ENCODE peak calls at places on chromosomes 1 and 21, in eight cellular contexts. J is AG10803, A is transverse colon, Q is brain microvascular endothelial cell, Y is neural crest cell, C is OCI-LY7, S is GM10248, R is heart right ventricle. U is an unnamed sample.

GRCh38 chr21:36718951-36719501 is 20.1 kb downstream of the SIM2 start:
- DNase-seq in J (peak), Q (no peak), Y (no peak), A (peak), R (no peak), S (no peak), C (no peak), U (peak)

GRCh38 chr1:176880954-176881595 is 283.4 kb downstream of the ASTN1 start:
- DNase-seq in Q (peak), J (peak), C (peak), S (peak), R (peak), Y (peak), A (peak), U (peak)

GRCh38 chr21:42518216-42518615 is 4.6 kb downstream of the SLC37A1 start:
- DNase-seq in A (no peak), Q (peak), R (no peak), C (no peak), Y (no peak), J (peak), S (no peak), U (peak)

GRCh38 chr1:92410706-92411105 is 76.0 kb downstream of the GFI1 start:
- DNase-seq in R (no peak), Y (no peak), A (peak), S (no peak), J (no peak), C (no peak), Q (no peak), U (no peak)

GRCh38 chr1:78005755-78006154 is 1.0 kb downstream of the DNAJB4 start:
- DNase-seq in J (peak), C (no peak), Q (peak), R (no peak), A (peak), Y (no peak), S (no peak), U (peak)

GRCh38 chr1:230171337-230172015 is 104.4 kb downstream of the GALNT2 start:
- DNase-seq in S (no peak), J (peak), A (no peak), R (no peak), Y (no peak), C (no peak), Q (peak), U (peak)

GRCh38 chr1:241356187-241356518 is 852 bp downstream of the RGS7 start:
- DNase-seq in J (no peak), S (no peak), Y (no peak), Q (no peak), A (no peak), R (no peak), C (no peak), U (no peak)

GRCh38 chr1:18109756-18110597 is 2.4 kb downstream of the IGSF21 start:
- DNase-seq in Y (no peak), C (no peak), R (peak), J (peak), S (no peak), Q (no peak), A (peak), U (no peak)

GRCh38 chr21:41589620-41590175 is 81.7 kb upstream of the TMPRSS2 start:
- DNase-seq in S (no peak), Q (no peak), C (no peak), A (no peak), R (no peak), Y (no peak), J (no peak), U (no peak)

GRCh38 chr1:217955723-217956122 is 324.6 kb downstream of the SPATA17 start:
- DNase-seq in C (no peak), Q (no peak), J (no peak), R (no peak), A (no peak), Y (no peak), S (no peak), U (no peak)

GRCh38 chr1:184489908-184490307 is 103.1 kb downstream of the C1orf21 start:
- DNase-seq in C (no peak), S (no peak), Y (no peak), A (no peak), R (no peak), Q (no peak), J (no peak), U (no peak)

GRCh38 chr1:216459651-216460200 is 36.5 kb upstream of the USH2A start:
- DNase-seq in R (no peak), S (no peak), Q (no peak), C (no peak), Y (no peak), J (no peak), A (no peak), U (no peak)

GRCh38 chr1:201282931-201283829 is at the start of gene PKP1:
- DNase-seq in S (no peak), A (peak), Q (no peak), Y (peak), C (no peak), R (peak), J (peak), U (no peak)

GRCh38 chr1:147768582-147768981 is 8.2 kb upstream of the GJA5 start:
- DNase-seq in C (no peak), A (no peak), Q (no peak), Y (no peak), J (no peak), S (no peak), R (no peak), U (no peak)

GRCh38 chr1:244231572-244232315 is 180.7 kb downstream of the ZBTB18 start:
- DNase-seq in C (no peak), Y (no peak), A (no peak), J (peak), Q (no peak), S (no peak), R (no peak), U (peak)

GRCh38 chr1:26799479-26800133 is 11.9 kb downstream of the PIGV start:
- DNase-seq in Q (peak), R (peak), J (peak), C (no peak), Y (no peak), S (no peak), A (peak), U (peak)

GRCh38 chr1:118223426-118223825 is 38.4 kb upstream of the SPAG17 start:
- DNase-seq in A (no peak), J (peak), Q (peak), C (peak), R (no peak), S (no peak), Y (peak), U (peak)

GRCh38 chr21:43745772-43746517 is 27.0 kb downstream of the PDXK start:
- DNase-seq in J (no peak), C (no peak), S (no peak), A (no peak), Y (no peak), Q (no peak), R (no peak), U (no peak)

GRCh38 chr1:36656271-36656670 is 173.6 kb upstream of the CSF3R start:
- DNase-seq in A (no peak), S (no peak), Q (no peak), J (no peak), Y (no peak), C (no peak), R (no peak), U (no peak)

GRCh38 chr1:214816603-214817002 is 213.6 kb downstream of the CENPF start:
- DNase-seq in S (no peak), Q (no peak), R (no peak), J (no peak), A (no peak), C (no peak), Y (no peak), U (no peak)
- TF ChIP-seq CTCF in S (no peak), Q (peak), R (no peak), J (peak), A (no peak), C (no peak), Y (no peak), U (no peak)

GRCh38 chr1:3357526-3358297 is 96.8 kb upstream of the ARHGEF16 start:
- DNase-seq in Q (no peak), A (no peak), J (no peak), S (no peak), Y (no peak), R (no peak), C (no peak), U (no peak)

GRCh38 chr1:3359346-3360157 is 94.9 kb upstream of the ARHGEF16 start:
- DNase-seq in A (peak), Q (no peak), C (no peak), S (no peak), R (no peak), J (no peak), Y (no peak), U (no peak)

GRCh38 chr1:3355089-3355488 is 99.4 kb upstream of the ARHGEF16 start:
- DNase-seq in Q (no peak), J (no peak), S (no peak), R (no peak), C (no peak), Y (no peak), A (no peak), U (no peak)

GRCh38 chr1:3355894-3356826 is 98.3 kb upstream of the ARHGEF16 start:
- DNase-seq in R (no peak), A (no peak), Y (no peak), C (no peak), Q (no peak), S (no peak), J (no peak), U (no peak)

DNA sequence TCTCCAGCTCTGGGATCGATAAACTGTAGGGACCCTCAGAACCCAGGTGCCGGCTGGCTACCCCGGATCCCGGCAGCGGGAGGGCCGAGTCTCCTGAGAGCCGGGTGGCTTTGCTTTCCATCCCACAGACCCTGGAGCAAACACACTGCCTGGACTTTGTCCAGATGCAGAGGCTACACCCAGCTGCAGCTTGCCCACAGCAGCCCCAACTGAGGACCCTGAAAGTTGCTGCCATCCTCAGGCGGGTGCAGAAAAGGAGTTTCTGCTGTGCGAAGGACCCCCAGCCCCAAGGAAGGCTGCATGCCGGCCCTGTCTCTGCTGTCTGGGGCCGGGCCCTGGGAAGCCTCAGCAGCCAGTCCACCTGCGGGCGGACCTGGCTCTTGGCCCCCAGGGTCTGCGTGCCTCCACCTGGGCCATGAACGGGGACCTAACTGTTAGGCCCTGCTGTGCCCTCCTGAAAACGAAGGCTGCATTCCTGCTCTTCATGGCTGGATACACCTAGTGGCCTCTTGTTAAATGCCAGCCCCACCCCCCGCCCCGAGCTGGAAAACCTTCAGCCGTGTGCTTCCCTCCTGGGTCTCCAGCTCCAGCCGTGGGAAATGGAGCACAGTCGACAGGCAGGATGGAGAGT is 97.5 kb upstream of the ARHGEF16 start:
- DNase-seq in J (no peak), Q (no peak), A (no peak), S (no peak), Y (no peak), C (no peak), R (no peak), U (no peak)
- TF ChIP-seq CTCF in J (no peak), Q (no peak), A (no peak), S (no peak), Y (no peak), C (no peak), R (no peak), U (no peak)

GRCh38 chr1:178627037-178627436 is 98.0 kb upstream of the RALGPS2 start:
- DNase-seq in R (no peak), Y (no peak), C (no peak), J (no peak), S (no peak), A (no peak), Q (no peak), U (no peak)

GRCh38 chr1:178628637-178629548 is 96.2 kb upstream of the RALGPS2 start:
- DNase-seq in A (no peak), R (no peak), C (no peak), J (peak), Q (peak), Y (no peak), S (no peak), U (no peak)

GRCh38 chr1:178630418-178630817 is 94.6 kb upstream of the RALGPS2 start:
- DNase-seq in J (peak), A (no peak), C (no peak), R (no peak), Q (no peak), S (no peak), Y (no peak), U (peak)

GRCh38 chr1:178632619-178633018 is 92.4 kb upstream of the RALGPS2 start:
- DNase-seq in A (no peak), C (no peak), J (no peak), S (no peak), R (no peak), Y (no peak), Q (no peak), U (peak)

DNA sequence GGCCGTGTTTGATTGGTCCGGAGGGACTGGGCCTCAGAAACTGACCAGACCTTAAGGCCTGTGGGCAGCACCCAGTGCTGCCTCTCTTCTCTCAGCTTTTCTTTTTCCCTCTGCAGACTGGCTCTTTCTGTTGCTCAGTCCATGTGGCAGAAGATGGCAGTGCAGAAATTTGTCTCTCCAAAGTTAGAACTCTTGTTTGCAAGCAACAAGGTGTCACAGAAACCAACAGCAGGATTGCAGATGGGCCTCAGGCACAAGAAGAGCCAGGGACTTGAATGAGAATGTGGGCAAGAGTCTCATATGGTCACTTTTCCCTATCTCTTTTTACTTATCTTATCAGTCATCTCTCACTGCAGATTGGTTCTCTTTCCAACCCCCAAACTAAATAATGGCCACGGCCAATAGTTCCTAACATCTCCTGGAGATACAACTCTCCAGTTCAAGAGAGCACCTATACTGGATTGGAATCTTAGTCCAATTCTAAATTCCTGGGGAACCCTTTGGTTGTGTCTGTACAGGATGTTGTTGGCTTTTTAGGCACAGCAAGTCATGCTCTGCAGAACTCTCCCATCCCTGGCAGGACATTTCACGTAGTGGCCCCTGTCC is 95.4 kb upstream of the RALGPS2 start:
- DNase-seq in Q (no peak), J (no peak), Y (no peak), R (no peak), S (no peak), C (no peak), A (no peak), U (no peak)
- TF ChIP-seq CTCF in Q (peak), J (peak), Y (no peak), R (no peak), S (no peak), C (no peak), A (no peak), U (no peak)

GRCh38 chr1:20401405-20402010 is 84.5 kb downstream of the CAMK2N1 start:
- DNase-seq in S (no peak), Q (no peak), A (no peak), J (no peak), Y (no peak), C (no peak), R (no peak), U (no peak)

GRCh38 chr1:20405051-20405754 is 80.8 kb downstream of the CAMK2N1 start:
- DNase-seq in R (no peak), Q (no peak), J (no peak), Y (no peak), A (no peak), C (peak), S (no peak), U (no peak)

GRCh38 chr1:20402585-20403422 is 83.2 kb downstream of the CAMK2N1 start:
- DNase-seq in J (no peak), A (no peak), Q (no peak), C (no peak), R (no peak), S (no peak), Y (no peak), U (no peak)

GRCh38 chr1:20404466-20404865 is 81.5 kb downstream of the CAMK2N1 start:
- DNase-seq in R (no peak), Y (no peak), S (no peak), Q (no peak), J (no peak), C (peak), A (no peak), U (no peak)

GRCh38 chr1:20403423-20404145 is 82.4 kb downstream of the CAMK2N1 start:
- DNase-seq in R (no peak), S (no peak), J (no peak), C (peak), Q (no peak), A (no peak), Y (no peak), U (no peak)
- TF ChIP-seq CTCF in R (no peak), S (no peak), J (no peak), C (no peak), Q (no peak), A (no peak), Y (no peak), U (no peak)

DNA sequence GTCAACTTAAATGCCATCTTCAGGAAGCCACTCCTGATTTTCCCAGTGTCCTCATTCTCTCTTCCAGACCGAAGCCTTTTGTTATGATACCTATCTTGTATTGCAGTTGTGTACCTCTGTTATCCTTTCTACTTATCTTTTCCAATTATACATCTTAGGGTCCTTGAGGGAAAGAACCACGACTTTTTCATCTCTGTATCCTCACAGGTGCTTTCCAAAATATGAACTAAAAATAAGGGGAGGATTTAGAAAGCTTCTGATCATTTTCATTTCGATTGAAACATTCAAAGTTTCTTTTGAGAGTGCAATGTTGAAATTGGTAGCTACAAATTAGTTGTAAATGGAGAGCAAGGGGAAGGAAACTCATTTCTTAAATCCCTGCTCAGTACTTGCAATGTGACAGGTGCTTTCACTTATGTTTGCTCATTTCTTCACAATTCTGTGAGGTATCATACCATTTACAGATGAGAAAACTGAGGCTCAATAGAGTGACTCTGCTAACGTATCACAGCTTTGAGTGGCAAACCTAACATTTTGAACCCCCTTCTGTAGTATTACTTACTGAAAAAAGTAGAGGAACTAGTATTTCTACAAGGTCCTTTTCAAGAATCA is 24.2 kb downstream of the SLC19A2 start:
- DNase-seq in Q (no peak), S (no peak), Y (no peak), J (no peak), C (no peak), A (no peak), R (no peak), U (no peak)
- TF ChIP-seq CTCF in Q (no peak), S (no peak), Y (no peak), J (no peak), C (no peak), A (no peak), R (no peak), U (no peak)

GRCh38 chr1:115183158-115183557 is 93.9 kb upstream of the TSPAN2 start:
- DNase-seq in Y (no peak), J (no peak), A (no peak), S (no peak), R (no peak), Q (no peak), C (no peak), U (no peak)
- TF ChIP-seq CTCF in Y (no peak), J (no peak), A (no peak), S (no peak), R (no peak), Q (no peak), C (peak), U (no peak)

DNA sequence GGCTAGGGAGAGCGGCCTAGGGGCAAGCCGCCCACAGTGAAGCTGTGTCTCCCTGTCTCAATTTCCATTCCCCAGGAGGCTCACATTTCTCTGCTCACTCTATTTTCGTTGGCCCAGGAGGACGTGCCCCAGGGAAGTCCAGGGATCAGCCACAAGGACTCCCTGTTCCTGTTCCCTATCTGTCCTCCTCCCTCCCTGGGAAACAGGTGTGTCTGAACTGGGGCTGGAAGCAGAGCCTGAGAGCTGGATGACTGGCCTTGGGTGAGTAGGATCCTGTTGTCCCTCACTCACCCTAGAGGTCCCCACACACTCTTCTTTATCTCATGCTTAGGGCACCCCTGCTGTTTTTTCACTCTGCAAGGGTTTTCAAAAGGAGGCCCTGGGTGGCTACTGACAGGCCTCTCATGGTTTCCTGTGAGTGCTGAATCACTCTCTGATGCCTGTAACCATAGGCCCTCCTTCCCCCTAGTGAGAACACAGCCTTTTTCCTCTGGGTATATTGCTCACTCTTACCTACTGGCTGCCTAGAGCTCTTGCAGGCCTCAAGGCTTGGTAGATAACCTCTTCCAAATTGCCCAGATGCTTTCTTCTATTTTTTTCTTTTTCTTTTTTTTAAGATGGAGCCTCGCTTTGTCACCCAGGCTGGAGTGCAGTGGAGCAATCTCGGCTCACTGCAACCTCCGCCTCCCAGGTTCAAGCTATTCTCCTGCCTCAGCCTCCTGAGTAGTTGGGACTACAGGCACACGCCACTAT is 3.3 kb upstream of the UTP11 start:
- DNase-seq in S (no peak), C (no peak), R (no peak), Q (peak), J (peak), Y (no peak), A (no peak), U (peak)
- TF ChIP-seq CTCF in S (no peak), C (no peak), R (no peak), Q (peak), J (peak), Y (no peak), A (no peak), U (no peak)

GRCh38 chr1:156337888-156338179 is 258 bp downstream of the CCT3 start:
- DNase-seq in J (no peak), Q (no peak), A (no peak), C (no peak), S (no peak), Y (no peak), R (no peak), U (no peak)

GRCh38 chr1:156338180-156338973 is at the start of the genes CCT3 and TSACC:
- DNase-seq in Q (peak), S (peak), C (peak), Y (peak), R (peak), J (peak), A (peak), U (peak)

GRCh38 chr1:156337052-156337887 is 822 bp downstream of the CCT3 start:
- DNase-seq in A (no peak), S (no peak), C (peak), Y (no peak), J (no peak), Q (no peak), R (peak), U (peak)

GRCh38 chr1:156336242-156336641 is 1.9 kb downstream of the CCT3 start:
- DNase-seq in S (no peak), C (peak), R (no peak), J (no peak), Y (no peak), Q (no peak), A (no peak), U (peak)
- TF ChIP-seq CTCF in S (peak), C (peak), R (peak), J (no peak), Y (peak), Q (peak), A (no peak), U (peak)

U was measured in MCF 10A.